ENCODE peak calls at places on chromosomes 16 and 17, in nine cellular contexts. One of them, this sample, is unnamed.

GRCh38 chr16:85303354-85303883 is 191.1 kb upstream of the CIBAR2 start:
- DNase-seq in GM19239: peak; percentile 81
- DNase-seq in GM03348: no peak
- DNase-seq in cardiac fibroblast: peak; percentile 32
- DNase-seq in GM12865: peak; percentile 70
- DNase-seq in HFF-Myc: no peak
- DNase-seq in mucosa of gallbladder: peak; percentile 63
- DNase-seq in AG08396: no peak
- DNase-seq in ACHN: peak; percentile 50
- DNase-seq in this sample: peak; percentile 85

GRCh38 chr17:75777243-75777922 is 7.2 kb upstream of the UNK start:
- DNase-seq in GM19239: no peak
- DNase-seq in GM03348: no peak
- DNase-seq in cardiac fibroblast: peak; percentile 30
- DNase-seq in GM12865: no peak
- DNase-seq in HFF-Myc: no peak
- DNase-seq in mucosa of gallbladder: no peak
- DNase-seq in AG08396: no peak
- DNase-seq in ACHN: no peak
- DNase-seq in this sample: no peak

GRCh38 chr17:78806451-78806850 is 24.4 kb upstream of the CYTH1 start:
- DNase-seq in GM19239: no peak
- DNase-seq in GM03348: no peak
- DNase-seq in cardiac fibroblast: no peak
- DNase-seq in GM12865: no peak
- DNase-seq in HFF-Myc: no peak
- DNase-seq in mucosa of gallbladder: no peak
- DNase-seq in AG08396: no peak
- DNase-seq in ACHN: no peak
- DNase-seq in this sample: no peak

GRCh38 chr16:1019234-1019933 is 37.8 kb downstream of the SOX8 start:
- DNase-seq in GM19239: no peak
- DNase-seq in GM03348: peak; percentile 92
- DNase-seq in cardiac fibroblast: peak; percentile 64
- DNase-seq in GM12865: no peak
- DNase-seq in HFF-Myc: no peak
- DNase-seq in mucosa of gallbladder: peak; percentile 25
- DNase-seq in AG08396: peak; percentile 86
- DNase-seq in ACHN: peak; percentile 54
- DNase-seq in this sample: peak; percentile 92

GRCh38 chr16:85381738-85382592 is 231.2 kb upstream of the GSE1 start:
- DNase-seq in GM19239: no peak
- DNase-seq in GM03348: peak; percentile 25
- DNase-seq in cardiac fibroblast: no peak
- DNase-seq in GM12865: no peak
- DNase-seq in HFF-Myc: no peak
- DNase-seq in mucosa of gallbladder: no peak
- DNase-seq in AG08396: no peak
- DNase-seq in ACHN: no peak
- DNase-seq in this sample: no peak

GRCh38 chr17:63698886-63699637 is 863 bp downstream of the LIMD2 start:
- DNase-seq in GM19239: peak; percentile 61
- DNase-seq in GM03348: peak; percentile 47
- DNase-seq in cardiac fibroblast: peak; percentile 23
- DNase-seq in GM12865: peak; percentile 95
- DNase-seq in HFF-Myc: no peak
- DNase-seq in mucosa of gallbladder: peak; percentile 51
- DNase-seq in AG08396: no peak
- DNase-seq in ACHN: no peak
- DNase-seq in this sample: peak; percentile 66

GRCh38 chr17:74610108-74610507 is 13.4 kb downstream of the CD300E start:
- DNase-seq in GM19239: no peak
- DNase-seq in GM03348: no peak
- DNase-seq in cardiac fibroblast: no peak
- DNase-seq in GM12865: peak; percentile 9
- DNase-seq in HFF-Myc: no peak
- DNase-seq in mucosa of gallbladder: no peak
- DNase-seq in AG08396: no peak
- DNase-seq in ACHN: no peak
- DNase-seq in this sample: no peak

GRCh38 chr17:78378225-78379133 is at the start of gene PGS1:
- DNase-seq in GM19239: no peak
- DNase-seq in GM03348: peak; percentile 88
- DNase-seq in cardiac fibroblast: peak; percentile 79
- DNase-seq in GM12865: peak; percentile 86
- DNase-seq in HFF-Myc: no peak
- DNase-seq in mucosa of gallbladder: peak; percentile 79
- DNase-seq in AG08396: peak; percentile 84
- DNase-seq in ACHN: peak; percentile 82
- DNase-seq in this sample: peak; percentile 94

GRCh38 chr17:47295037-47295873 is 28.5 kb upstream of the EFCAB13 start:
- DNase-seq in GM19239: no peak
- DNase-seq in GM03348: no peak
- DNase-seq in cardiac fibroblast: no peak
- DNase-seq in GM12865: no peak
- DNase-seq in HFF-Myc: no peak
- DNase-seq in mucosa of gallbladder: no peak
- DNase-seq in AG08396: no peak
- DNase-seq in ACHN: no peak
- DNase-seq in this sample: peak; percentile 60

This sample was measured in right cardiac atrium.